ENCODE peak calls at places on chromosomes 2 and 18, in seven cellular contexts. O is mesenchymal stem cell, C is IMR-90, T is testis, Q is HCT116, P is GM23338, J is aorta. N is an unnamed sample. For H3K4me1, the result is how much of the 10 kb centered on the place peaks cover.

GRCh38 chr18:56639094-56639361 is 636 bp upstream of the TXNL1 start:
- DNase-seq in O (no peak), C (no peak), T (no peak), Q (no peak), P (peak), J (no peak), N (peak)

GRCh38 chr2:37366773-37367172 is 22.3 kb downstream of the QPCT start:
- DNase-seq in O (no peak), C (no peak), T (no peak), Q (no peak), P (no peak), J (no peak), N (no peak)

GRCh38 chr2:128601298-128602037 is 282.8 kb upstream of the HS6ST1 start:
- DNase-seq in O (no peak), C (no peak), T (no peak), Q (no peak), P (no peak), J (peak), N (no peak)

GRCh38 chr2:2577366-2577765 is 246.3 kb upstream of the MYT1L start:
- DNase-seq in O (no peak), C (no peak), T (no peak), Q (no peak), P (no peak), J (no peak), N (no peak)

GRCh38 chr2:98188351-98189046 is 101.5 kb downstream of the VWA3B start:
- DNase-seq in O (no peak), C (no peak), T (no peak), Q (peak), P (peak), J (no peak), N (no peak)

GRCh38 chr2:113686537-113686936 is 59.5 kb downstream of the RABL2A start:
- DNase-seq in O (no peak), C (peak), T (no peak), Q (no peak), P (no peak), J (no peak), N (no peak)

GRCh38 chr2:39455826-39456225 is 18.7 kb upstream of the MAP4K3 start:
- DNase-seq in O (peak), C (peak), T (no peak), Q (no peak), P (no peak), J (no peak), N (no peak)

GRCh38 chr2:211447545-211447944 is 891.1 kb downstream of the CPS1 start:
- DNase-seq in O (no peak), C (no peak), T (no peak), Q (no peak), P (no peak), J (no peak), N (no peak)

GRCh38 chr2:223692227-223692947 is 90.2 kb upstream of the SCG2 start:
- DNase-seq in O (peak), C (peak), T (peak), Q (peak), P (peak), J (no peak), N (peak)

GRCh38 chr2:143730155-143730949 is 601.1 kb downstream of the ARHGAP15 start:
- DNase-seq in O (peak), C (peak), T (no peak), Q (no peak), P (no peak), J (no peak), N (no peak)

GRCh38 chr2:72145658-72146329 is 1.9 kb downstream of the CYP26B1 start:
- DNase-seq in O (no peak), C (no peak), T (no peak), Q (no peak), P (peak), J (peak), N (no peak)

GRCh38 chr18:23662309-23663263 is at the start of gene ANKRD29:
- DNase-seq in O (peak), C (no peak), T (peak), Q (no peak), P (peak), J (peak), N (peak)

GRCh38 chr18:54090856-54091255 is 133.6 kb downstream of the MBD2 start:
- DNase-seq in O (no peak), C (no peak), T (no peak), Q (no peak), P (no peak), J (no peak), N (no peak)

GRCh38 chr2:43225788-43226557 is 433 bp downstream of the ZFP36L2 start:
- DNase-seq in O (peak), C (peak), T (peak), Q (no peak), P (peak), J (peak), N (peak)

GRCh38 chr18:74116628-74117554 is 30.7 kb downstream of the FBXO15 start:
- DNase-seq in O (peak), C (peak), T (peak), Q (peak), P (peak), J (no peak), N (peak)

GRCh38 chr18:79792096-79792987 is 5.4 kb upstream of the KCNG2 start:
- DNase-seq in O (no peak), C (no peak), T (no peak), Q (no peak), P (no peak), J (peak), N (no peak)

GRCh38 chr2:221924551-221924950 is 352.4 kb upstream of the EPHA4 start:
- DNase-seq in O (no peak), C (no peak), T (no peak), Q (no peak), P (no peak), J (no peak), N (no peak)

GRCh38 chr2:17901246-17901645 is 22.8 kb downstream of the KCNS3 start:
- DNase-seq in O (no peak), C (no peak), T (no peak), Q (no peak), P (no peak), J (no peak), N (no peak)

GRCh38 chr18:13136689-13137040 is 81.9 kb upstream of the LDLRAD4 start:
- DNase-seq in O (no peak), C (no peak), T (no peak), Q (no peak), P (peak), J (peak), N (no peak)

GRCh38 chr18:9905401-9905922 is 8.4 kb upstream of the VAPA start:
- DNase-seq in O (peak), C (no peak), T (no peak), Q (no peak), P (no peak), J (no peak), N (no peak)

GRCh38 chr18:11991021-11991770 is 9.9 kb downstream of the IMPA2 start:
- DNase-seq in O (no peak), C (no peak), T (no peak), Q (no peak), P (no peak), J (peak), N (no peak)

GRCh38 chr18:22189431-22189830 is 20.0 kb downstream of the GATA6 start:
- DNase-seq in O (peak), C (no peak), T (no peak), Q (no peak), P (no peak), J (no peak), N (no peak)
- H3K4me1 ChIP-seq in O (under half), C (under half), T (under half), Q (under half), P (under half), J (under half), N (under half)

GRCh38 chr2:105786231-105787230 is 41.8 kb downstream of the NCK2 start:
- DNase-seq in O (no peak), C (no peak), T (no peak), Q (no peak), P (no peak), J (peak), N (no peak)
- H3K4me1 ChIP-seq in O (under half), C (under half), T (half or more), Q (under half), P (under half), J (under half), N (under half)

GRCh38 chr2:187989925-187990623 is 301.6 kb upstream of the GULP1 start:
- DNase-seq in O (no peak), C (no peak), T (no peak), Q (peak), P (peak), J (no peak), N (peak)
- H3K4me1 ChIP-seq in O (under half), C (under half), T (under half), Q (under half), P (half or more), J (under half), N (under half)

DNA sequence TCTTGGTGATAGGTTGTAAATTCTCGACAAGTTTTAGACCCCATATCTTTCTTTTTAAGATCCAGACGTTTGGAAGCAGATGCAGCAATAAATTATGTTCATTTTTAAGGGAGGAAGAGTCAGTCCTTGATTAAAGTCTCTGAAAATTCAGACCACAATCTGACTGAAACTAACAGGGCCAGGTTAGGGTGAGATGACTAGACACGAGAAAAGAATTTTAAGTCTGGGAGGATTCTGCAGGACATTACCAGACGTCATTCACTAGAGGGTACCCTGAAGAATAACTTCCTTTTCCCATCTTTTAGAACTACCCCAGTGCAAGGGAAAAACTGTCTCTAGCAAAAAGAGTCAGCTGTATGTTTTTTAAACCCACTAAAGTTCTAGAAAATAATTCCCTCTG is 16.1 kb downstream of the WIPF1 start:
- DNase-seq in O (no peak), C (no peak), T (no peak), Q (no peak), P (no peak), J (no peak), N (no peak)
- H3K4me1 ChIP-seq in O (under half), C (under half), T (under half), Q (under half), P (under half), J (under half), N (under half)

DNA sequence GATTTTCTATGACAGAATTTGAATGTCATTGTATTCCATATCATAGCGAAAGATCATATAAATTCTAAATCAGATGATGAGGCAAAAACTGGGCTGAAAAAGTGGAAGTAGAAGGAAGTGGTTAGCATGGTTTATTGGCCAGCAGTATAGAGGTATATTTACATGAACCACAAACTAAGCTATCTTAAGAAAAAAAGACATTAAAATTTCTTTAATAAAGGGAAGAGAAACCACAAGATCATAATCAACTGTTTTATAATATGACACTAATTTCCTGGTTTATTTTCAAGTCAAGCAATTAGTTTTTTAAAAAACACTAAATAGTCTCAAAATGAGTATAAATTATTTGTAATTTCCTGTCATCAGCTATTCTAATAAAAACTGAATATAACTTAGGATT is 123.2 kb upstream of the LRP1B start:
- DNase-seq in O (no peak), C (no peak), T (no peak), Q (no peak), P (no peak), J (no peak), N (no peak)
- H3K4me1 ChIP-seq in O (under half), C (under half), T (under half), Q (under half), P (under half), J (under half), N (under half)

GRCh38 chr2:101309211-101309700 is 755 bp upstream of the RNF149 start:
- DNase-seq in O (no peak), C (no peak), T (no peak), Q (no peak), P (no peak), J (no peak), N (no peak)
- H3K4me1 ChIP-seq in O (under half), C (under half), T (under half), Q (under half), P (under half), J (under half), N (under half)

GRCh38 chr2:240257940-240258580 is 117.6 kb upstream of the OTOS start:
- DNase-seq in O (no peak), C (no peak), T (no peak), Q (no peak), P (no peak), J (peak), N (no peak)
- H3K4me1 ChIP-seq in O (under half), C (under half), T (under half), Q (under half), P (under half), J (under half), N (under half)

DNA sequence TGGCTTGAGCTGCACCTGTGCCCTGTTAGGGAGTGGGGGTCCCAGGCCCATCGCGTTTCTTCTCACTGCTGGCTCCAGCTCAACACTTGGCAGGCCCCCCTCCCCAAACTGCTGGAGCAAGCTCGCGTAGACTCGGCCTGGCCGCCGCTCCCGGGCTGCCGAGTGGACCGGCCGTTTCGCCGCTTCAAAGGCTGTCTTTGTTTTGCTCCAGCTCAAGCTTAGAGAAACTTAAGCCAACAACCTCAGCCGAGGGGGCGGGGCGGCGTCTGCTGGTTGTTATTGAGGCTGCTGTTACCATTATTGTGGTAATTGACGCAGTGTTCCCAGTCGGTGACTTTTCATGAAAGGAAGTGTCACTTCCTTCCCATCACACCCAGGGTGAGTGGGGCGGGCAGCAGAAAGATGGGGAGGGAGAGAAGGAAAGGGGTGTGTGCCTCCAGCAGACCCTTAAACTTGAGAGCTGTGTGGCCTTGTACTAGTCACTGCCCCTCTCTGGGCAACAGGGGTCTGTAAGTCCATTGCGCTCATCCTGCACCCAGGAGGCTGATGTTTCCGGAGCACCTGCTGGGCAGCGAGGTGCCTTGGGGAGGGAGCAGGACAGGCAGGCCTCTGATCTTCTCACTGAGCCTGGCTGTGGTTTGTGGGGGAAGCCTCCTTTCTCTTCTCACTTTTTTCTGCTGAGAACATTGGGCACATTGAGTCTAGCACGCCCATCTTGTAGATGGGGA is 2.1 kb downstream of the ARID5A start:
- DNase-seq in O (peak), C (no peak), T (peak), Q (no peak), P (peak), J (peak), N (peak)
- H3K4me1 ChIP-seq in O (under half), C (under half), T (under half), Q (under half), P (under half), J (under half), N (under half)

DNA sequence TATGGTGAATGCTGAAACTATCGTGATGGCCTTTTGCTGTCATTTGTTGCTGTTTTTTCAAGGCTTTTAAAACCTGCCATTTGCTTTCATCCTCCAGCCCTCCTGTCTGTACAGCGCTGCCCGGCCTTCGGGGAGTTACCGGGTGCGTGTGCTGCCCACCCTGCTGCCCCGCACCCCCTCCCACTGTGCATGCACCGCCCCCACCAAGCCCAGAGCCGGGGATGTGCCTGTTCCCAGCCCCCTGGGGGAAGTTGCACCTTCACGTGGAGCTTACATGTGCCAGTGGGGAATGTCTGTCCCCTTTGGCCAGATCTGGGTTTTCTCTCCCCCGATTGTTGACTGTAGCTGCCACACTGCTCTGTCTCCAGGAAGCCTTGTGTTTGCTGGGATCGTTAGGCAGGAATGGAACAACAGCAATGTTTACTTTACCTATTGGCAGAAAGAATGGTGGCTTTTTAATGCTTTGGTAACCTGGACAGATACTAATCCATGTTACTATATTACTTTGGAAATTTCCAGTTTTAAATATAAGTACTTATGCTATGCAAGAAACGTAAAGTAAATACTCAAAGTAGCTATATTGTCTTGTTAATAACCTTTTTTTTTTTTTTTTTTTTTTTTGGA is 64.8 kb upstream of the RBM44 start:
- DNase-seq in O (peak), C (no peak), T (no peak), Q (no peak), P (peak), J (no peak), N (no peak)
- H3K4me1 ChIP-seq in O (under half), C (under half), T (under half), Q (under half), P (half or more), J (under half), N (under half)

GRCh38 chr2:74846481-74846880 is 12.6 kb downstream of the HK2 start:
- DNase-seq in O (no peak), C (no peak), T (no peak), Q (no peak), P (no peak), J (peak), N (no peak)
- H3K4me1 ChIP-seq in O (under half), C (half or more), T (half or more), Q (under half), P (half or more), J (under half), N (under half)